ENCODE peak calls at places on chromosomes 16 and 17, in four cellular contexts. R is thoracic aorta, S is neuronal stem cell, U is adipocyte. P is an unnamed sample. For H3K27me3 and H3K4me1, the result is how much of the 10 kb centered on the place peaks cover.

GRCh38 chr17:45578516-45579455 is 88.3 kb upstream of the PLEKHM1 start:
- DNase-seq in R (no peak), S (no peak), U (no peak), P (no peak)

GRCh38 chr16:5938607-5939006 is 841.0 kb upstream of the EEF2KMT start:
- DNase-seq in R (no peak), S (no peak), U (no peak), P (no peak)

GRCh38 chr17:38317081-38317480 is 20.1 kb downstream of the MRPL45 start:
- DNase-seq in R (no peak), S (no peak), U (no peak), P (no peak)

GRCh38 chr17:58344791-58345157 is 7.2 kb downstream of the SUPT4H1 start:
- DNase-seq in R (no peak), S (no peak), U (no peak), P (no peak)

GRCh38 chr17:33905338-33905800 is 349.7 kb upstream of the CCL2 start:
- DNase-seq in R (no peak), S (no peak), U (no peak), P (no peak)

GRCh38 chr17:82598256-82599011 is 49.8 kb downstream of the WDR45B start:
- DNase-seq in R (no peak), S (no peak), U (no peak), P (no peak)

GRCh38 chr17:67326440-67326839 is 39.9 kb downstream of the PSMD12 start:
- DNase-seq in R (no peak), S (no peak), U (no peak), P (no peak)

GRCh38 chr17:2023692-2024571 is 1.2 kb downstream of the RTN4RL1 start:
- DNase-seq in R (no peak), S (peak), U (peak), P (no peak)

GRCh38 chr17:7836596-7837374 is 2.8 kb downstream of the KDM6B start:
- DNase-seq in R (peak), S (peak), U (peak), P (peak)

GRCh38 chr16:78235168-78235800 is 135.8 kb downstream of the WWOX start:
- DNase-seq in R (peak), S (peak), U (peak), P (peak)

GRCh38 chr16:80148826-80149225 is 392.0 kb upstream of the DYNLRB2 start:
- DNase-seq in R (no peak), S (no peak), U (no peak), P (no peak)

GRCh38 chr17:74344658-74345057 is 17.0 kb downstream of the BTBD17 start:
- DNase-seq in R (no peak), S (no peak), U (no peak), P (no peak)

GRCh38 chr16:82819286-82819685 is 192.5 kb downstream of the CDH13 start:
- DNase-seq in R (no peak), S (no peak), U (no peak), P (no peak)

GRCh38 chr17:17103160-17103559 is 60.9 kb downstream of the MPRIP start:
- DNase-seq in R (no peak), S (no peak), U (no peak), P (no peak)

GRCh38 chr16:75244844-75245758 is 6.3 kb downstream of the BCAR1 start:
- DNase-seq in R (peak), S (peak), U (peak), P (no peak)

DNA sequence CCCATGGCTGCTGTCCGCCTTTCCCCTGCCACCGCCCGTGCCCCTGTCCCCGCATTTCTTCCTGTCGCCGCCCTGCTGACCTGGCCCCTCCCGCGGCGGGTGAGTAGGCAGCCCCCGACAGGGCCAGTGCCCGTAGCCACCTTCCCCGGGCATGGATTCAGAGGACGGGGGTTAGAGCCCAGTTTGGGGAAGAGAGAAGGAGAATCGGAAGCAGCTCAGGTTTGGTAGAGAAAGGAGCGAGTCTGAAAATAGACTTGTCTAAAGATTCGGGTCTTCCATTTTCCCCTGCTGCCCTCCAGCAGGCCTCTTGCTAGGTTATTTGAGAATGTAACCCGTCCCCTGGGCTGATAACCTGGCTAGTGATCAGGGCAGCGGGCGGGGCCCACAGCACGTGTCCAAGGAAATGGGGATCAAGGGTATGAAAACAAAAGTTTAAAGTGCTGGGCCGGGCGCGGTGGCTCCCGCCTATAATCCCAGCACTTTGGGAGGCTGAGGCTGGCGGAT is 7.9 kb upstream of the CLDN9 start:
- DNase-seq in R (no peak), S (no peak), U (no peak), P (no peak)
- H3K27me3 ChIP-seq in R (under half), S (under half), U (under half), P (under half)

DNA sequence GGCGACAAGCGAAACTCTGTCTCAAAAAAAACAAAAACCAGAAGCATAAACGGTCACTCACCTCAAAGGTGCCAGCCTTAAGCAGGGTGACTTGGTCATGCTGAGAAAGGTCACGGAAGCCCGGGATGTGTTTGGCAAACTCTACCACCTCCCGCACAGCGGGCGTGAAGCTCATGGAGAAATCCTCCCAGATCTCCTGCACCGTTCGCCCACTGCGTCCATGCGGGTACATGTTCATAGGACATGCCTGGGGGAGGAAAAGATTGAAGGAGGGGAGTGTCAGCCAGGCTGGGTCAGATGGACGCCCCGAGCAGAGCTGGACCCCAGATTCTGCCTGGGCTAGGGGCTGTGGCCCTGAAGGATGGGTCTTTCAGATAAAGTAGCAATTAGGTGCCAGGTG is 5.5 kb downstream of the NR1D1 start:
- DNase-seq in R (no peak), S (no peak), U (no peak), P (no peak)
- H3K4me1 ChIP-seq in R (half or more), S (under half), U (under half), P (half or more)

GRCh38 chr16:85222151-85222863 is 110.0 kb upstream of the CIBAR2 start:
- DNase-seq in R (no peak), S (peak), U (no peak), P (no peak)
- H3K27me3 ChIP-seq in R (under half), S (under half), U (under half), P (under half)

GRCh38 chr17:56596741-56597494 is 3.4 kb downstream of the NOG start:
- DNase-seq in R (no peak), S (peak), U (peak), P (no peak)
- H3K4me1 ChIP-seq in R (under half), S (under half), U (under half), P (half or more)

DNA sequence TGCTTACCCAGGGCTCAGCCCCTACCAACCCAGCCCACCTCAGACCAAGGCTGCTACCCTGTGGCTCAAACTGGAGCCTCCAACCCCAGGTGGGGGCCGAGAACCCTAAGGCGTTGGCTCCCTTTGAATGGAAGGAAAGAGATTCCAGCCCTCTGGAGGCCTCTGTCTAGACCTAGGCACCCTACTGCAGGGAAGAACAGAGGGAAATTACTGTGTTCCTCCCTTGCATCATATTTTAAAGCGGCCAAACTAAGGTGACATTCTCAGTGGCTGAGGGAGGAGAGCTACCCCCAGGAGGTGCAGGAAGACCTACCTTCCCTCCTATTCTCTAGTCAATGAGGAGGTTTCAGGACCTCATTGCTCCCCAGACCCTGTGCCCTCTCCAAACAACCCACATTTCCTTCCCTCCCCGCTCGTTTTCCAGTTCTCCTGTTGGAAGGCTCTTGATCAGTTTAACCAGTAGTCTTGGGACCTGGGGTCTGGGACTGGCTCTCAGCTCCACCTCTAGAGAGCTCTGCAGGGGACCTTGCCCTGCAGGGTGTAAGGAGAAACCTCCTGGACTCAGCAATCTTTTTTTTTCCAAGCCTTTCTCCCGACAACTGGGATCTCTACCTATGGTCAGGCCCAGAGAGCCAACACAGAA is 5.5 kb upstream of the HOXB8 start:
- DNase-seq in R (no peak), S (no peak), U (no peak), P (no peak)
- H3K27me3 ChIP-seq in R (under half), S (half or more), U (half or more), P (under half)

DNA sequence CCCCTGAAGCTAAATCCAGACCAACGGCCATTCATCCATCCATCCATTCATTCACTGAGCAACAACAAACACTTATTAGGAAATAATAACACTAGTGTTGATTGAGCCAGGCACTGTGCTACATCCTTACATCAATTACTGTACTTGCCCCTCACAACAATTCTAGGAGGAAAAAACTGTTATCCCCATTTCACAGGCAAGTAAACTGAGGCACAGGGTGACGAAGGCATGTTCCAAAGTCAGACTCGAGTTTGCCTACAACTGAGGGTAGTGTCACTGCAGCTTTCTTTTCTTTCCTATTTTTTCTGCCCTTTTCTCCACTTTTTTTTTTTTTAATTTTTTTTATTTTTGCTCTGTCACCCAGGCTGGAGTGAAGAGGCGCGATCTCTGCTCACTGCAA is 11.2 kb upstream of the MYLK3 start:
- DNase-seq in R (no peak), S (no peak), U (no peak), P (no peak)
- H3K4me1 ChIP-seq in R (under half), S (under half), U (under half), P (under half)

DNA sequence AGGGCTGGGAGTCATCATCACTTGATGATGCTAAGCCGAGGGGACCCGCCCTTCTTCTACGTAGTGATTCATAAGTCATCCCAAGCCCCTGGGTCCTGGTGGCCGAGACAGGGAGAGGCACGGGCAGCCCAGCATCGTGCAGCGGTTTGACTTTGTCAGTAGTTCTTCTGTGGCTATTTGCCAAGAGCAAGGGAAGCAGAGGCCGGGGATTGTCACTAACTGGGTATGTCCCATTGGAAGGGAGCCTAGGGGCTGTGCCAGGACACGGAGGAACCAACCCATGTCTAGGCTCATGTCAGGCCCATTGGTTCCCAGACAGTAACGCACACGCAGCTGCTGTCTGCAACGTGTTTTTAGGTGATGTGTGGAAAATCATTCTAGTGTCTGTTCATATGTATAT is 58.5 kb downstream of the ATP2C2 start:
- DNase-seq in R (no peak), S (no peak), U (no peak), P (no peak)
- H3K27me3 ChIP-seq in R (under half), S (under half), U (half or more), P (under half)

DNA sequence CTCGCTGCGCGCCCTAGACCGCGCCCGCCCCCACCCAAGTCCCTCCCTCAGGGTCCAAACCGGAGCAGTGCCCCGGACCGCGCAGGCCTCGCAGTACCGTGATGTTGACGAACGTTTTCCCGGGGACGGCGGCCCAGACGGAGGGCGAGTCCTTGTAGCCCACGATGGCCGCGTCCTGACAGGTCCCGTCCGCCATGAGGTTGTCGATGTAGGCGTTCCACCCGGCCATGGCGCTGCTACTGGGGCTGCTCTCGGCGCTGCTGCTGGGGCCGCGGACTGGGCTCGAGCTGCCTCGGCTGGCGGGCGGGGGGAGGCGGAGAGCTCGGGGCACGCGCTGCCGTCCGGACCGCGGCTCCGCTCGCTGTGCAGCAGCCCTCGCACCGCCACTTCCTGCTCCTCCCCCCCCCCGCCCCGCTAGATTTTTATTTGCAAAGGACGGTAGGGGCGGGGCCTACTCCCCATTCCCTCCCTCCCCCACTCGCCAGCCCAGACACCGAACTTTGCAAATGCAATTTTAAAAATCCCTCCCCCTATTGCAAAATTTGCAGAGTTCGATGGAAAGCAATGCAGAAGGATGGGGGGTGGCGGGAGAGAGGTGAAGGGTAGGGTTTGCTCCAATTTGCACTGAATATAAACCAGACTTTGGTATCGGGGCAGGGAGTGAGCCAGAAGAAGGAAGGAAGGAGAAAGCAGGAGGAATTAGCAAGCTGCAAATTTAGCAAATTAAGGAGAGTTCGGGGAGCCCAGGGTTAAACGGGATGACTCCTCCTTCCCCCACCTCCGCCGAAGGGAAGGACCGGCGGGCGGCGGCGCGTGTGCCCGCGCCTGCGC is at the start of gene PFN1:
- DNase-seq in R (peak), S (peak), U (peak), P (peak)
- H3K4me1 ChIP-seq in R (half or more), S (under half), U (under half), P (half or more)

GRCh38 chr17:77257596-77258458 is 117.1 kb downstream of the SEC14L1 start:
- DNase-seq in R (no peak), S (no peak), U (no peak), P (no peak)
- H3K27me3 ChIP-seq in R (under half), S (under half), U (under half), P (under half)